ENCODE peak calls at places on chromosomes 3 and 15, in five cellular contexts. One of them, this sample, is unnamed.

GRCh38 chr3:66302288-66302687 is 81.5 kb downstream of the SLC25A26 start:
- DNase-seq in foreskin fibroblast: peak; percentile 43
- DNase-seq in CD4-positive, alpha-beta memory T cell: peak; percentile 83
- DNase-seq in body of pancreas: no peak
- DNase-seq in GM12865: peak; percentile 50
- DNase-seq in this sample: peak; percentile 50

GRCh38 chr15:75694241-75695182 is 18.1 kb downstream of the CSPG4 start:
- DNase-seq in body of pancreas: peak; percentile 83
- DNase-seq in GM12865: no peak
- DNase-seq in CD4-positive, alpha-beta memory T cell: no peak
- DNase-seq in foreskin fibroblast: peak; percentile 99
- DNase-seq in this sample: no peak

GRCh38 chr3:72492240-72492639 is 356.0 kb downstream of the SHQ1 start:
- DNase-seq in body of pancreas: peak; percentile 33
- DNase-seq in foreskin fibroblast: peak; percentile 97
- DNase-seq in CD4-positive, alpha-beta memory T cell: no peak
- DNase-seq in GM12865: no peak
- DNase-seq in this sample: no peak

GRCh38 chr3:36991923-36992805 is 767 bp downstream of the EPM2AIP1 start:
- DNase-seq in CD4-positive, alpha-beta memory T cell: peak; percentile 58
- DNase-seq in body of pancreas: peak; percentile 21
- DNase-seq in GM12865: peak; percentile 43
- DNase-seq in foreskin fibroblast: peak; percentile 69
- DNase-seq in this sample: no peak

GRCh38 chr15:26854435-26854834 is 12.4 kb upstream of the GABRA5 start:
- DNase-seq in GM12865: no peak
- DNase-seq in body of pancreas: no peak
- DNase-seq in foreskin fibroblast: no peak
- DNase-seq in CD4-positive, alpha-beta memory T cell: no peak
- DNase-seq in this sample: no peak

GRCh38 chr15:74410502-74410901 is 23.3 kb downstream of the SEMA7A start:
- DNase-seq in GM12865: no peak
- DNase-seq in CD4-positive, alpha-beta memory T cell: no peak
- DNase-seq in body of pancreas: no peak
- DNase-seq in foreskin fibroblast: no peak
- DNase-seq in this sample: no peak

GRCh38 chr15:44038801-44039200 is 156.3 kb downstream of the FRMD5 start:
- DNase-seq in CD4-positive, alpha-beta memory T cell: no peak
- DNase-seq in foreskin fibroblast: peak; percentile 13
- DNase-seq in GM12865: peak; percentile 2
- DNase-seq in body of pancreas: no peak
- DNase-seq in this sample: no peak

GRCh38 chr3:25831578-25831977 is 41.7 kb downstream of the OXSM start:
- DNase-seq in body of pancreas: no peak
- DNase-seq in foreskin fibroblast: peak; percentile 68
- DNase-seq in CD4-positive, alpha-beta memory T cell: no peak
- DNase-seq in GM12865: peak; percentile 29
- DNase-seq in this sample: no peak

GRCh38 chr15:71325461-71325860 is 210.2 kb downstream of the THSD4 start:
- DNase-seq in GM12865: no peak
- DNase-seq in body of pancreas: no peak
- DNase-seq in CD4-positive, alpha-beta memory T cell: no peak
- DNase-seq in foreskin fibroblast: peak; percentile 83
- DNase-seq in this sample: no peak

GRCh38 chr15:98760112-98760826 is 111.9 kb downstream of the IGF1R start:
- DNase-seq in GM12865: no peak
- DNase-seq in CD4-positive, alpha-beta memory T cell: no peak
- DNase-seq in body of pancreas: peak; percentile 34
- DNase-seq in foreskin fibroblast: no peak
- DNase-seq in this sample: no peak

GRCh38 chr15:38325290-38325990 is 72.8 kb downstream of the SPRED1 start:
- DNase-seq in body of pancreas: no peak
- DNase-seq in GM12865: no peak
- DNase-seq in foreskin fibroblast: no peak
- DNase-seq in CD4-positive, alpha-beta memory T cell: no peak
- DNase-seq in this sample: no peak

GRCh38 chr3:130345487-130346079 is at the start of gene COL6A5:
- DNase-seq in CD4-positive, alpha-beta memory T cell: no peak
- DNase-seq in GM12865: no peak
- DNase-seq in foreskin fibroblast: no peak
- DNase-seq in body of pancreas: no peak
- DNase-seq in this sample: no peak

GRCh38 chr15:74378853-74379252 is 11.4 kb upstream of the CYP11A1 start:
- DNase-seq in CD4-positive, alpha-beta memory T cell: peak; percentile 70
- DNase-seq in foreskin fibroblast: no peak
- DNase-seq in GM12865: peak; percentile 57
- DNase-seq in body of pancreas: no peak
- DNase-seq in this sample: peak; percentile 16

GRCh38 chr3:44110643-44111042 is 131.0 kb upstream of the TOPAZ1 start:
- DNase-seq in CD4-positive, alpha-beta memory T cell: no peak
- DNase-seq in foreskin fibroblast: no peak
- DNase-seq in body of pancreas: peak; percentile 13
- DNase-seq in GM12865: no peak
- DNase-seq in this sample: no peak

GRCh38 chr3:125062904-125063618 is 7.3 kb upstream of the HEG1 start:
- DNase-seq in body of pancreas: peak; percentile 64
- DNase-seq in GM12865: no peak
- DNase-seq in CD4-positive, alpha-beta memory T cell: no peak
- DNase-seq in foreskin fibroblast: peak; percentile 92
- DNase-seq in this sample: no peak

GRCh38 chr3:119973276-119973675 is 121.0 kb downstream of the GSK3B start:
- DNase-seq in GM12865: no peak
- DNase-seq in CD4-positive, alpha-beta memory T cell: no peak
- DNase-seq in body of pancreas: no peak
- DNase-seq in foreskin fibroblast: no peak
- DNase-seq in this sample: no peak

GRCh38 chr3:159882367-159882766 is 106.3 kb upstream of the IL12A start:
- DNase-seq in foreskin fibroblast: no peak
- DNase-seq in GM12865: no peak
- DNase-seq in CD4-positive, alpha-beta memory T cell: no peak
- DNase-seq in body of pancreas: no peak
- DNase-seq in this sample: no peak

GRCh38 chr3:66348696-66349095 is 127.9 kb downstream of the SLC25A26 start:
- DNase-seq in CD4-positive, alpha-beta memory T cell: no peak
- DNase-seq in foreskin fibroblast: peak; percentile 31
- DNase-seq in GM12865: no peak
- DNase-seq in body of pancreas: no peak
- DNase-seq in this sample: no peak

GRCh38 chr3:93855406-93855805 is 118.3 kb downstream of the PROS1 start:
- DNase-seq in body of pancreas: no peak
- DNase-seq in foreskin fibroblast: no peak
- DNase-seq in GM12865: no peak
- DNase-seq in CD4-positive, alpha-beta memory T cell: no peak
- DNase-seq in this sample: no peak

GRCh38 chr15:80572337-80572736 is 122.8 kb upstream of the ABHD17C start:
- DNase-seq in CD4-positive, alpha-beta memory T cell: no peak
- DNase-seq in body of pancreas: no peak
- DNase-seq in foreskin fibroblast: no peak
- DNase-seq in GM12865: no peak
- DNase-seq in this sample: no peak

GRCh38 chr3:60912142-60912541 is 339.1 kb downstream of the FHIT start:
- DNase-seq in foreskin fibroblast: no peak
- DNase-seq in CD4-positive, alpha-beta memory T cell: no peak
- DNase-seq in GM12865: no peak
- DNase-seq in body of pancreas: no peak
- DNase-seq in this sample: no peak

GRCh38 chr3:171457263-171458055 is 2.7 kb downstream of the TNIK start:
- DNase-seq in body of pancreas: no peak
- DNase-seq in foreskin fibroblast: no peak
- DNase-seq in GM12865: peak; percentile 31
- DNase-seq in CD4-positive, alpha-beta memory T cell: peak; percentile 51
- DNase-seq in this sample: no peak
- H3K4me3 ChIP-seq in body of pancreas: no peak overlapping the region
- H3K4me3 ChIP-seq in foreskin fibroblast: no peak overlapping the region
- H3K4me3 ChIP-seq in GM12865: peak overlapping the region; percentile 94
- H3K4me3 ChIP-seq in CD4-positive, alpha-beta memory T cell: peak overlapping the region; percentile 92
- H3K4me3 ChIP-seq in this sample: peak overlapping the region; percentile 99

GRCh38 chr15:65917407-65917756 is 48.1 kb downstream of the RAB11A start:
- DNase-seq in CD4-positive, alpha-beta memory T cell: no peak
- DNase-seq in GM12865: no peak
- DNase-seq in foreskin fibroblast: no peak
- DNase-seq in body of pancreas: no peak
- DNase-seq in this sample: no peak

GRCh38 chr15:65914981-65915925 is 46.0 kb downstream of the RAB11A start:
- DNase-seq in body of pancreas: peak; percentile 64
- DNase-seq in foreskin fibroblast: no peak
- DNase-seq in GM12865: no peak
- DNase-seq in CD4-positive, alpha-beta memory T cell: no peak
- DNase-seq in this sample: no peak

GRCh38 chr15:65916041-65916663 is 46.9 kb downstream of the RAB11A start:
- DNase-seq in foreskin fibroblast: no peak
- DNase-seq in GM12865: no peak
- DNase-seq in body of pancreas: no peak
- DNase-seq in CD4-positive, alpha-beta memory T cell: no peak
- DNase-seq in this sample: no peak

GRCh38 chr15:65917936-65918335 is 48.6 kb downstream of the RAB11A start:
- DNase-seq in foreskin fibroblast: no peak
- DNase-seq in body of pancreas: no peak
- DNase-seq in CD4-positive, alpha-beta memory T cell: no peak
- DNase-seq in GM12865: no peak
- DNase-seq in this sample: no peak

DNA sequence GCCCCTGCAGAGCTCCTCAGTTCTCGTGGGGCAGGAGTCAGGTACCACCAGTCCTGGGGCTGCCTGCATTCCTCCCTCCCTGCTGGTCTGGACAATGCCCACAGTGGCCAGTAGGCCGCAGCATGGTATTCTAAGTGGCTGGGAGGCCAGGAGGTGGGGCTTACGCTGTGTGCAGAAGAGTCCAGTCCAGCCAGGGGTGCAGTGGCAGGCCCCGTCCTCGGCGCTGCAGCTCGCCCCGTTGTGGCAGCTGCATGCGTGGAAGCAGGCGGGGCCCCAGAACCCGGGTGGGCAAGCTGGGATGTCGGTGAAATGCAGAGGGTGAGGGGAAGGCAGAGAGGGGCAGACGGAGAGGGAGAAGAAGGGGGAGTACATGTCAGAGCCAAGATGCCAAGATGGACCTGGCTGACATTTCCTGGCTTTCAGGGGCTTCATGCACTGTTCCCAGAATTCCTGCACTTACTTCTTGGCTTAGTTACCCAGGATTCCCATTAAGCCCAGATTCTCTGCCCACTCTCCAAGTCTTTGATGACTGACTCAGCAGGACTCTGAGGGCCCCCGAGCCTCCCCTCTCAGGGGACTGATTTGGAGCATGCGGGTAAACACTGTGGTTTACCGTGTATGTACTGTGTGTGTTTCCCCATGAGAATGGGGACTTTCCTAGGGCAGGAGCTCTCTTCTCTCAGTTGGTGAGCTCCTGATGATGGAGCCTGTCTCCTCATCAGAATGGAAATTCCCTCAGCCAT is 47.5 kb downstream of the RAB11A start:
- DNase-seq in GM12865: peak; percentile 90
- DNase-seq in body of pancreas: peak; percentile 69
- DNase-seq in CD4-positive, alpha-beta memory T cell: peak; percentile 61
- DNase-seq in foreskin fibroblast: peak; percentile 84
- DNase-seq in this sample: no peak
- H3K4me3 ChIP-seq in GM12865: peak overlapping the region; percentile 45
- H3K4me3 ChIP-seq in body of pancreas: no peak overlapping the region
- H3K4me3 ChIP-seq in CD4-positive, alpha-beta memory T cell: no peak overlapping the region
- H3K4me3 ChIP-seq in foreskin fibroblast: no peak overlapping the region
- H3K4me3 ChIP-seq in this sample: no peak overlapping the region

GRCh38 chr3:49650651-49651050 is 23.5 kb upstream of the APEH start:
- DNase-seq in body of pancreas: no peak
- DNase-seq in GM12865: no peak
- DNase-seq in foreskin fibroblast: no peak
- DNase-seq in CD4-positive, alpha-beta memory T cell: no peak
- DNase-seq in this sample: no peak

GRCh38 chr3:49650177-49650576 is 24.0 kb upstream of the APEH start:
- DNase-seq in GM12865: peak; percentile 17
- DNase-seq in foreskin fibroblast: no peak
- DNase-seq in CD4-positive, alpha-beta memory T cell: no peak
- DNase-seq in body of pancreas: no peak
- DNase-seq in this sample: no peak

GRCh38 chr3:49649576-49649975 is 24.6 kb upstream of the APEH start:
- DNase-seq in body of pancreas: no peak
- DNase-seq in foreskin fibroblast: no peak
- DNase-seq in CD4-positive, alpha-beta memory T cell: no peak
- DNase-seq in GM12865: no peak
- DNase-seq in this sample: no peak

GRCh38 chr3:49647741-49648140 is 26.4 kb upstream of the APEH start:
- DNase-seq in CD4-positive, alpha-beta memory T cell: no peak
- DNase-seq in GM12865: no peak
- DNase-seq in body of pancreas: peak; percentile 56
- DNase-seq in foreskin fibroblast: no peak
- DNase-seq in this sample: no peak

DNA sequence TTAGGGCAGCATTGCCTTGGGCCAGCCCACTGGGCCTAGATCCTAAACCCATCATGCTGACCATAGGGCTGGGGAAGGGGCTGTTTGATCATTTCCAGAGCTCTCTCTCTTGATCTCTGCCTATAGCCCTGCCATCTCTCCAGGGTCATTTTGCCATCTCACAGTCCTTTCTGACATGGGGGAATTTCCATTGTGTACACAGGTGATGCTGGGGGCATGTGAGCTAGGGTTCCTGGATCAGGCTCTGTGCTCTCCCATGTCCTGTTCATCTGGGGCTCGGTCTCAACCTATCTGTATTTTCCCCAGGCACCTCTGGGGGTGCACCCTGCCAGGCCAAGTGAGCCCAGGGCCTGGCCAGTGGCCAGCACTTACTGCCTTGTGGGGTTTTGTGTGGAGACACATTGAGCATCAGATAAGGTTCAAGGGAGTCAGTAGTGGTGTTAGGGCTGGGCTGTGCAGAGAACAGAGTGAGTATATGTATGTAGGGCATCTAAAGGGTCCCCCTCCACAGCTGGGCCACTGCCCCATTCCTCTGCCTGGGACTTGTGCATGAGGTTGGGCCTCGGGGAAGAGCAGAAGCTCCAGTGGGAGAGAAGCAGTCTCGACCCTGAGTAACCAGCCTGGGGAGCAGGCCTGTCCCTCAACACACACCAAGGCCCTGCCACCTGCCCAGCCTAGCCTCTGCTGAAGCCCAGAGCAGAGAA is 25.6 kb upstream of the APEH start:
- DNase-seq in CD4-positive, alpha-beta memory T cell: no peak
- DNase-seq in body of pancreas: no peak
- DNase-seq in foreskin fibroblast: no peak
- DNase-seq in GM12865: no peak
- DNase-seq in this sample: no peak
- H3K4me3 ChIP-seq in CD4-positive, alpha-beta memory T cell: no peak overlapping the region
- H3K4me3 ChIP-seq in body of pancreas: no peak overlapping the region
- H3K4me3 ChIP-seq in foreskin fibroblast: no peak overlapping the region
- H3K4me3 ChIP-seq in GM12865: no peak overlapping the region
- H3K4me3 ChIP-seq in this sample: no peak overlapping the region

GRCh38 chr3:84959470-84960380 is 936 bp downstream of the CADM2 start:
- DNase-seq in body of pancreas: peak; percentile 11
- DNase-seq in GM12865: no peak
- DNase-seq in foreskin fibroblast: peak; percentile 16
- DNase-seq in CD4-positive, alpha-beta memory T cell: no peak
- DNase-seq in this sample: no peak
- H3K4me3 ChIP-seq in body of pancreas: peak overlapping the region; percentile 18
- H3K4me3 ChIP-seq in GM12865: no peak overlapping the region
- H3K4me3 ChIP-seq in foreskin fibroblast: peak overlapping the region; percentile 52
- H3K4me3 ChIP-seq in CD4-positive, alpha-beta memory T cell: no peak overlapping the region
- H3K4me3 ChIP-seq in this sample: no peak overlapping the region

This sample was measured in CD4-positive, CD25-positive, alpha-beta regulatory T cell.